ENCODE peak calls at places on chromosome 11, in eight cellular contexts. One of them, this sample, is unnamed.

GRCh38 chr11:44589301-44589700 is 23.8 kb downstream of the CD82 start:
- DNase-seq in A549: no peak
- DNase-seq in H1: no peak
- DNase-seq in tibial nerve: no peak
- DNase-seq in transverse colon: no peak
- DNase-seq in stomach: no peak
- DNase-seq in esophagus muscularis mucosa: no peak
- DNase-seq in ovary: no peak
- DNase-seq in this sample: no peak

GRCh38 chr11:2300290-2300935 is 1.3 kb downstream of the C11orf21 start:
- DNase-seq in stomach: peak; percentile 25
- DNase-seq in A549: no peak
- DNase-seq in tibial nerve: no peak
- DNase-seq in H1: no peak
- DNase-seq in ovary: no peak
- DNase-seq in transverse colon: no peak
- DNase-seq in esophagus muscularis mucosa: peak; percentile 86
- DNase-seq in this sample: peak; percentile 53

GRCh38 chr11:76799061-76799804 is 16.1 kb downstream of the TSKU start:
- DNase-seq in A549: peak; percentile 83
- DNase-seq in stomach: peak; percentile 86
- DNase-seq in transverse colon: peak; percentile 88
- DNase-seq in tibial nerve: peak; percentile 82
- DNase-seq in H1: peak; percentile 96
- DNase-seq in ovary: peak; percentile 93
- DNase-seq in esophagus muscularis mucosa: peak; percentile 96
- DNase-seq in this sample: peak; percentile 95

GRCh38 chr11:117195761-117196160 is 3.4 kb upstream of the TAGLN start:
- DNase-seq in transverse colon: no peak
- DNase-seq in tibial nerve: no peak
- DNase-seq in esophagus muscularis mucosa: no peak
- DNase-seq in ovary: no peak
- DNase-seq in A549: no peak
- DNase-seq in H1: no peak
- DNase-seq in stomach: no peak
- DNase-seq in this sample: no peak

GRCh38 chr11:62140302-62141110 is 16.7 kb downstream of the INCENP start:
- DNase-seq in H1: no peak
- DNase-seq in A549: no peak
- DNase-seq in stomach: peak; percentile 11
- DNase-seq in tibial nerve: no peak
- DNase-seq in esophagus muscularis mucosa: no peak
- DNase-seq in transverse colon: no peak
- DNase-seq in ovary: peak; percentile 17
- DNase-seq in this sample: peak; percentile 56

GRCh38 chr11:111730871-111731591 is 35.2 kb downstream of the PPP2R1B start:
- DNase-seq in transverse colon: peak; percentile 45
- DNase-seq in ovary: peak; percentile 69
- DNase-seq in stomach: peak; percentile 76
- DNase-seq in A549: no peak
- DNase-seq in H1: no peak
- DNase-seq in esophagus muscularis mucosa: no peak
- DNase-seq in tibial nerve: no peak
- DNase-seq in this sample: peak; percentile 90

GRCh38 chr11:20483931-20484330 is 96.4 kb downstream of the PRMT3 start:
- DNase-seq in esophagus muscularis mucosa: no peak
- DNase-seq in transverse colon: no peak
- DNase-seq in A549: no peak
- DNase-seq in tibial nerve: no peak
- DNase-seq in stomach: no peak
- DNase-seq in ovary: no peak
- DNase-seq in H1: no peak
- DNase-seq in this sample: no peak

GRCh38 chr11:115409691-115410220 is 94.5 kb downstream of the CADM1 start:
- DNase-seq in transverse colon: no peak
- DNase-seq in ovary: no peak
- DNase-seq in tibial nerve: no peak
- DNase-seq in esophagus muscularis mucosa: no peak
- DNase-seq in H1: no peak
- DNase-seq in A549: no peak
- DNase-seq in stomach: no peak
- DNase-seq in this sample: no peak

GRCh38 chr11:17607572-17608570 is 60.8 kb downstream of the OTOG start:
- DNase-seq in ovary: no peak
- DNase-seq in H1: no peak
- DNase-seq in A549: no peak
- DNase-seq in tibial nerve: no peak
- DNase-seq in transverse colon: no peak
- DNase-seq in stomach: no peak
- DNase-seq in esophagus muscularis mucosa: peak; percentile 91
- DNase-seq in this sample: no peak

GRCh38 chr11:31882951-31883392 is 71.8 kb upstream of the PAX6 start:
- DNase-seq in transverse colon: no peak
- DNase-seq in A549: no peak
- DNase-seq in ovary: no peak
- DNase-seq in tibial nerve: no peak
- DNase-seq in stomach: no peak
- DNase-seq in H1: no peak
- DNase-seq in esophagus muscularis mucosa: no peak
- DNase-seq in this sample: no peak

GRCh38 chr11:92455221-92455790 is 230.7 kb downstream of the FAT3 start:
- DNase-seq in H1: no peak
- DNase-seq in transverse colon: no peak
- DNase-seq in stomach: no peak
- DNase-seq in tibial nerve: no peak
- DNase-seq in esophagus muscularis mucosa: peak; percentile 21
- DNase-seq in A549: no peak
- DNase-seq in ovary: no peak
- DNase-seq in this sample: no peak

GRCh38 chr11:2523821-2524391 is 79.1 kb downstream of the KCNQ1 start:
- DNase-seq in ovary: peak; percentile 4
- DNase-seq in stomach: peak; percentile 22
- DNase-seq in tibial nerve: peak; percentile 7
- DNase-seq in transverse colon: peak; percentile 3
- DNase-seq in esophagus muscularis mucosa: peak; percentile 68
- DNase-seq in A549: no peak
- DNase-seq in H1: no peak
- DNase-seq in this sample: peak; percentile 73

GRCh38 chr11:36249271-36249670 is 40.0 kb downstream of the COMMD9 start:
- DNase-seq in tibial nerve: no peak
- DNase-seq in ovary: no peak
- DNase-seq in H1: no peak
- DNase-seq in stomach: no peak
- DNase-seq in transverse colon: no peak
- DNase-seq in A549: no peak
- DNase-seq in esophagus muscularis mucosa: no peak
- DNase-seq in this sample: no peak

GRCh38 chr11:95389427-95389826 is 158.4 kb upstream of the SESN3 start:
- DNase-seq in tibial nerve: no peak
- DNase-seq in ovary: no peak
- DNase-seq in stomach: no peak
- DNase-seq in transverse colon: no peak
- DNase-seq in H1: no peak
- DNase-seq in A549: no peak
- DNase-seq in esophagus muscularis mucosa: no peak
- DNase-seq in this sample: no peak

GRCh38 chr11:95388086-95388485 is 157.1 kb upstream of the SESN3 start:
- DNase-seq in esophagus muscularis mucosa: no peak
- DNase-seq in A549: no peak
- DNase-seq in transverse colon: no peak
- DNase-seq in stomach: no peak
- DNase-seq in ovary: no peak
- DNase-seq in H1: no peak
- DNase-seq in tibial nerve: no peak
- DNase-seq in this sample: no peak

GRCh38 chr11:95392644-95393043 is 161.6 kb upstream of the SESN3 start:
- DNase-seq in transverse colon: no peak
- DNase-seq in A549: no peak
- DNase-seq in tibial nerve: no peak
- DNase-seq in ovary: no peak
- DNase-seq in H1: no peak
- DNase-seq in esophagus muscularis mucosa: no peak
- DNase-seq in stomach: no peak
- DNase-seq in this sample: no peak

GRCh38 chr11:95385577-95385976 is 154.6 kb upstream of the SESN3 start:
- DNase-seq in esophagus muscularis mucosa: no peak
- DNase-seq in transverse colon: no peak
- DNase-seq in ovary: no peak
- DNase-seq in stomach: no peak
- DNase-seq in A549: no peak
- DNase-seq in H1: no peak
- DNase-seq in tibial nerve: no peak
- DNase-seq in this sample: no peak

DNA sequence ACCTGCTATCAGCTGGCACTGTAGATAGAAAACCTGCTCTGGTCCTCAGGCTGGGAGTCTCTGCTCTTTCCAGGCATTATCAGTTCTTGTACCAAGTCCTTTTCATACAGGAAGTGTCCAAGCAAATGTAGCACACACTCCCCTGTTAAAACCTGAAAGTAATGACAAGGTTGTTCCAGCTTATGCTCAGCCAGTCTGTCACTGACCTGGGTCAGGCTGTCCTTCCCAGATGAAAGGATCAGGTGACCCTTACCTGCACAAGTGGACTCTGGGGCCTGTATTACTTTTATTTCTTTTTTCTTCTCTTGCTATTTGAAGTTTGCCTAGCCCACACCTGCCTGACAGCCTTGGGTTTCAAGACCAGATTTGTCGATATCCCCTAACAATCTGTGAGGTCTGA is 156.3 kb upstream of the SESN3 start:
- DNase-seq in transverse colon: no peak
- DNase-seq in esophagus muscularis mucosa: no peak
- DNase-seq in tibial nerve: no peak
- DNase-seq in ovary: no peak
- DNase-seq in A549: no peak
- DNase-seq in H1: no peak
- DNase-seq in stomach: no peak
- DNase-seq in this sample: no peak
- TF ChIP-seq EP300 in transverse colon: no peak
- TF ChIP-seq EP300 in esophagus muscularis mucosa: no peak
- TF ChIP-seq EP300 in tibial nerve: no peak
- TF ChIP-seq EP300 in ovary: no peak
- TF ChIP-seq EP300 in A549: no peak
- TF ChIP-seq EP300 in H1: no peak
- TF ChIP-seq EP300 in stomach: no peak
- TF ChIP-seq EP300 in this sample: no peak

DNA sequence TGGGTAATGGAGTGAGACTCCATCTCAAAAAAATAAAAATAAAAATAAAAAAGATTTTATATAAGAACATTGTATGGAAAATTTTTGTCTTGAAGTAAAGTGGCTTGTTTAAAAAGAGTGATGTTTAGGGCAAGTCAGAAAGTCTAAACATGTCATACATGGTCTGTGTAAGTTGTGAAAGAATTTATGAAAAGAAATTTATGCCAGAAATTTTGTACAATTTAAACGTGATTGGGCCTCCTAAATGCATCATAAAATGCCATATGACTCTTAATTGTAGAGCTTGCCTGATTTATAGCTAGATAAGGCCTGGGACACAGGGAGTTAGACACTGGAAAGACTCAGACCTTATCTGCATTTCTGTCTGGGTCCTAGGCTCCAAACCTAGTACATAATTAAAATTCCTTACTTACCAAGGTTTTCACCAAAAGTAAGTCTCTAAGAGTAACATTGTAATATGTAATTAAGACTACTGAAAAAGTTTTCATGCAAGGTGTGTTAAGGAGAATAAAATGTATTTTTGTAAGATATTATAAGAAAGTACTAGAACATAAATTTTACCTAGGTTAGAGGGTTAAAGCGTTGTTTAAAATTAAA is 110.5 kb downstream of the AASDHPPT start:
- DNase-seq in H1: no peak
- DNase-seq in tibial nerve: no peak
- DNase-seq in stomach: no peak
- DNase-seq in transverse colon: no peak
- DNase-seq in A549: no peak
- DNase-seq in esophagus muscularis mucosa: no peak
- DNase-seq in ovary: no peak
- DNase-seq in this sample: no peak
- H3K4me3 ChIP-seq in H1: no peak overlapping the region
- H3K4me3 ChIP-seq in tibial nerve: no peak overlapping the region
- H3K4me3 ChIP-seq in stomach: no peak overlapping the region
- H3K4me3 ChIP-seq in transverse colon: no peak overlapping the region
- H3K4me3 ChIP-seq in A549: no peak overlapping the region
- H3K4me3 ChIP-seq in esophagus muscularis mucosa: no peak overlapping the region
- H3K4me3 ChIP-seq in ovary: no peak overlapping the region
- H3K4me3 ChIP-seq in this sample: no peak overlapping the region

GRCh38 chr11:69442012-69442806 is 39.3 kb upstream of the LINC01488 start:
- DNase-seq in ovary: no peak
- DNase-seq in A549: no peak
- DNase-seq in esophagus muscularis mucosa: no peak
- DNase-seq in H1: no peak
- DNase-seq in transverse colon: no peak
- DNase-seq in tibial nerve: no peak
- DNase-seq in stomach: no peak
- DNase-seq in this sample: no peak
- TF ChIP-seq EP300 in ovary: no peak
- TF ChIP-seq EP300 in A549: no peak
- TF ChIP-seq EP300 in esophagus muscularis mucosa: no peak
- TF ChIP-seq EP300 in H1: no peak
- TF ChIP-seq EP300 in transverse colon: no peak
- TF ChIP-seq EP300 in tibial nerve: no peak
- TF ChIP-seq EP300 in stomach: no peak
- TF ChIP-seq EP300 in this sample: no peak

GRCh38 chr11:103736323-103736722 is 300.1 kb upstream of the DDI1 start:
- DNase-seq in esophagus muscularis mucosa: no peak
- DNase-seq in transverse colon: no peak
- DNase-seq in ovary: no peak
- DNase-seq in A549: no peak
- DNase-seq in H1: no peak
- DNase-seq in tibial nerve: no peak
- DNase-seq in stomach: no peak
- DNase-seq in this sample: no peak
- H3K4me3 ChIP-seq in esophagus muscularis mucosa: no peak overlapping the region
- H3K4me3 ChIP-seq in transverse colon: no peak overlapping the region
- H3K4me3 ChIP-seq in ovary: no peak overlapping the region
- H3K4me3 ChIP-seq in A549: no peak overlapping the region
- H3K4me3 ChIP-seq in H1: no peak overlapping the region
- H3K4me3 ChIP-seq in tibial nerve: no peak overlapping the region
- H3K4me3 ChIP-seq in stomach: no peak overlapping the region
- H3K4me3 ChIP-seq in this sample: no peak overlapping the region

GRCh38 chr11:103903621-103904323 is 132.7 kb upstream of the DDI1 start:
- DNase-seq in H1: no peak
- DNase-seq in ovary: no peak
- DNase-seq in A549: no peak
- DNase-seq in stomach: no peak
- DNase-seq in transverse colon: no peak
- DNase-seq in tibial nerve: no peak
- DNase-seq in esophagus muscularis mucosa: no peak
- DNase-seq in this sample: no peak
- TF ChIP-seq EP300 in H1: no peak
- TF ChIP-seq EP300 in ovary: no peak
- TF ChIP-seq EP300 in A549: no peak
- TF ChIP-seq EP300 in stomach: no peak
- TF ChIP-seq EP300 in transverse colon: no peak
- TF ChIP-seq EP300 in tibial nerve: no peak
- TF ChIP-seq EP300 in esophagus muscularis mucosa: no peak
- TF ChIP-seq EP300 in this sample: no peak

This sample was measured in suprapubic skin.